ENCODE peak calls at places on chromosomes 13 and 19, in five cellular contexts. W is K562, J is breast epithelium, Z is ovary, Y is IMR-90. C is an unnamed sample.
A peak's percentile ranks its signal among the peaks of the same experiment; 100 is the strongest.

GRCh38 chr19:6534451-6535093 is 3.7 kb downstream of the TNFSF9 start:
- DNase-seq in W (no peak), J (no peak), Z (no peak), Y (no peak), C (no peak)

GRCh38 chr19:29517412-29517811 is 8.4 kb upstream of the VSTM2B start:
- DNase-seq in W (no peak), J (no peak), Z (no peak), Y (no peak), C (no peak)

GRCh38 chr13:99182439-99182838 is 18.2 kb upstream of the UBAC2 start:
- DNase-seq in W (no peak), J (no peak), Z (no peak), Y (no peak), C (no peak)

GRCh38 chr13:87999791-88000190 is 328.6 kb downstream of the SLITRK5 start:
- DNase-seq in W (no peak), J (no peak), Z (no peak), Y (no peak), C (no peak)

GRCh38 chr13:47256618-47257017 is 359.8 kb upstream of the HTR2A start:
- DNase-seq in W (no peak), J (no peak), Z (no peak), Y (peak; percentile 93), C (no peak)

GRCh38 chr13:74203576-74203975 is 69.4 kb upstream of the KLF12 start:
- DNase-seq in W (no peak), J (no peak), Z (no peak), Y (peak; percentile 47), C (no peak)

GRCh38 chr19:15696654-15697194 is 23.8 kb downstream of the CYP4F12 start:
- DNase-seq in W (peak; percentile 18), J (no peak), Z (no peak), Y (no peak), C (no peak)

GRCh38 chr13:40340368-40341085 is 325.9 kb downstream of the FOXO1 start:
- DNase-seq in W (no peak), J (no peak), Z (no peak), Y (no peak), C (peak; percentile 29)

GRCh38 chr13:109698779-109699178 is 87.6 kb downstream of the IRS2 start:
- DNase-seq in W (no peak), J (no peak), Z (no peak), Y (peak; percentile 49), C (no peak)

GRCh38 chr19:57103573-57104277 is 16.1 kb upstream of the USP29 start:
- DNase-seq in W (peak; percentile 63), J (no peak), Z (peak; percentile 76), Y (peak; percentile 47), C (no peak)

GRCh38 chr19:4539697-4540581 is at the start of gene LRG1:
- DNase-seq in W (peak; percentile 91), J (no peak), Z (peak; percentile 84), Y (no peak), C (peak; percentile 96)

GRCh38 chr13:20435616-20436368 is 89.9 kb downstream of the CRYL1 start:
- DNase-seq in W (no peak), J (no peak), Z (no peak), Y (no peak), C (no peak)

GRCh38 chr13:24381539-24382265 is 72.3 kb downstream of the C1QTNF9 start:
- DNase-seq in W (no peak), J (no peak), Z (no peak), Y (peak; percentile 39), C (no peak)

GRCh38 chr13:40982772-40983171 is 36.3 kb downstream of the ELF1 start:
- DNase-seq in W (peak; percentile 74), J (no peak), Z (peak; percentile 37), Y (peak; percentile 52), C (no peak)

GRCh38 chr13:30745917-30746686 is 10.8 kb downstream of the ALOX5AP start:
- DNase-seq in W (no peak), J (no peak), Z (no peak), Y (no peak), C (peak; percentile 54)

GRCh38 chr13:107421951-107422350 is 793.4 kb downstream of the LIG4 start:
- DNase-seq in W (no peak), J (no peak), Z (no peak), Y (peak; percentile 6), C (no peak)

GRCh38 chr19:11554160-11554559 is 4.9 kb downstream of the ELOF1 start:
- DNase-seq in W (no peak), J (no peak), Z (no peak), Y (no peak), C (no peak)

GRCh38 chr19:48638831-48639381 is 1.7 kb upstream of the DBP start:
- DNase-seq in W (peak; percentile 82), J (no peak), Z (peak; percentile 57), Y (no peak), C (peak; percentile 57)

GRCh38 chr19:17530586-17530985 is 19.1 kb downstream of the PGLS start:
- DNase-seq in W (no peak), J (no peak), Z (no peak), Y (no peak), C (no peak)

GRCh38 chr19:13055213-13056051 is 47.2 kb downstream of the LYL1 start:
- DNase-seq in W (no peak), J (peak; percentile 72), Z (peak; percentile 90), Y (peak; percentile 89), C (no peak)

GRCh38 chr13:43664700-43665191 is 122.0 kb downstream of the ENOX1 start:
- DNase-seq in W (no peak), J (no peak), Z (peak; percentile 29), Y (peak; percentile 74), C (no peak)

GRCh38 chr19:2613507-2614295 is 88.8 kb downstream of the GNG7 start:
- DNase-seq in W (peak; percentile 52), J (no peak), Z (no peak), Y (peak; percentile 12), C (no peak)

GRCh38 chr19:40464059-40465024 is 1.2 kb downstream of the BLVRB start:
- DNase-seq in W (peak; percentile 95), J (peak; percentile 86), Z (peak; percentile 92), Y (peak; percentile 88), C (peak; percentile 79)

GRCh38 chr19:4136680-4137088 is 12.8 kb upstream of the MAP2K2 start:
- DNase-seq in W (no peak), J (no peak), Z (no peak), Y (no peak), C (no peak)

GRCh38 chr19:6610934-6611370 is 20.0 kb upstream of the CD70 start:
- DNase-seq in W (no peak), J (no peak), Z (no peak), Y (peak; percentile 49), C (no peak)

GRCh38 chr13:43122706-43123268 is 99.4 kb downstream of the DNAJC15 start:
- DNase-seq in W (no peak), J (no peak), Z (no peak), Y (no peak), C (no peak)

GRCh38 chr13:37595162-37595561 is 3.4 kb downstream of the POSTN start:
- DNase-seq in W (no peak), J (no peak), Z (no peak), Y (peak; percentile 47), C (no peak)

GRCh38 chr13:32023698-32024097 is 7.9 kb upstream of the FRY start:
- DNase-seq in W (no peak), J (no peak), Z (no peak), Y (no peak), C (no peak)

GRCh38 chr13:96181886-96182285 is 92.0 kb downstream of the HS6ST3 start:
- DNase-seq in W (no peak), J (no peak), Z (no peak), Y (no peak), C (no peak)

GRCh38 chr13:96178759-96179158 is 88.9 kb downstream of the HS6ST3 start:
- DNase-seq in W (no peak), J (no peak), Z (no peak), Y (no peak), C (no peak)

DNA sequence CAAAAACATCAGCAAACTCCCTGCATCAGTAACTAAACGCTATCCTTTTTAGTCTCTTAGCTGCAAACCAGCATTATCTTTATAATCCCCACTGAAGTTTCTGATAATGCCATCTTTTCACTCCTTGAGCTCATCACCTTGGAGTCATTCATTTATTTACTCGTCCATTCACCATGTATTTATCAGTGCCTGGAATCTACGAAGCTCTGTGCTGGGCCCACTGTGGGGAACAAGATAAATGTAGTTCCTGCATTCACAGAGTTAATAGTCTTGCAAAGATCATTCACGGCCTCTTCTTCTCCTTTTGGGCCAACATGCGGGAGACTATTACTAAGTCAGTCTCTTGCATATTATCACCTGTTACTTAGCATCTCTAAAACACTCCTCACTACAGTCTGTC is 89.4 kb downstream of the HS6ST3 start:
- DNase-seq in W (no peak), J (no peak), Z (no peak), Y (no peak), C (no peak)
- H3K4me1 ChIP-seq in W (no peaks in the 10 kb centered on the region), J (no peaks in the 10 kb centered on the region), Z (no peaks in the 10 kb centered on the region), Y (no peaks in the 10 kb centered on the region), C (no peaks in the 10 kb centered on the region)

DNA sequence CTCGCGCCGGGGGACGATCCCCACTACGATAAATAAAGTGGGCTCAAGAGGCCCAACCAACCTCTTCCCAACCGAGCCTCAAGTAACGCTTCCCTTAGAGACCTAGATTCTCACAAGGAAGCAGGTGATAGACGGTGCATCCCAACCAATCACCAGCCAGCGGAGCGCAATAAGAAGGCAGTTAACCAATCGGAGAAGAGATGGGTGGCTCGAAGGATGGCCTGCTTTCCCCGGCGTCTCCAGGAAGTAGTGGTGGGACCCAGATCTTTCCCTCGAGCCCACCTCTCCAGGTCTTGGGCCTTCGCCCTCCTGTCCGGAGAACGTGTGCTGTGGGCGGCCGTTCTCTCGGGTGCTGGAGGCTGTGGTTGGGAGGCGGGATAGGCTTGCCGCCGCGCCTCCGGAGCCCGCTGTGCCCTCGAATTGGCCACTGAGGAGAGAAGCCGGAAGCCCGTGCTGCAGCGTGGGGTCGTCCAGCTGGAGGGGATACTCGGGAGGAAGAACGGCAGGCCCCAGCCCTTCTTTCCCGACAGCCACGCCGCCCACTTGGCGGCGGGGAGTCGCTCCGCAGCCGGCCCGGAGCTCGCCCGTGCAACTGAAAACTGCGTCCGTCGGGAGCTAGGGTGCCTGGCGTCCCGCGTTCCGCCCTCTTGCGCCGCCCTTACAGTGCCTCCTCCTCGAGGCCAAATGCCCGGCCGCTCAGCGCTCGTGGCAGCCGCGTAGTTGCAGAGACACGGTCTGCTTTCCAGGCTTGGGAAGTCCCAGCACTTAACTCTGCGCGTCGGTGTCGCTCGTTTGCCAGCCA is at the start of gene RNF6:
- DNase-seq in W (peak; percentile 96), J (peak; percentile 90), Z (peak; percentile 96), Y (peak; percentile 99), C (peak; percentile 96)
- TF ChIP-seq POLR2A in W (peak; percentile 92), J (no peak), Z (peak; percentile 30), Y (peak; percentile 72), C (peak; percentile 78)

DNA sequence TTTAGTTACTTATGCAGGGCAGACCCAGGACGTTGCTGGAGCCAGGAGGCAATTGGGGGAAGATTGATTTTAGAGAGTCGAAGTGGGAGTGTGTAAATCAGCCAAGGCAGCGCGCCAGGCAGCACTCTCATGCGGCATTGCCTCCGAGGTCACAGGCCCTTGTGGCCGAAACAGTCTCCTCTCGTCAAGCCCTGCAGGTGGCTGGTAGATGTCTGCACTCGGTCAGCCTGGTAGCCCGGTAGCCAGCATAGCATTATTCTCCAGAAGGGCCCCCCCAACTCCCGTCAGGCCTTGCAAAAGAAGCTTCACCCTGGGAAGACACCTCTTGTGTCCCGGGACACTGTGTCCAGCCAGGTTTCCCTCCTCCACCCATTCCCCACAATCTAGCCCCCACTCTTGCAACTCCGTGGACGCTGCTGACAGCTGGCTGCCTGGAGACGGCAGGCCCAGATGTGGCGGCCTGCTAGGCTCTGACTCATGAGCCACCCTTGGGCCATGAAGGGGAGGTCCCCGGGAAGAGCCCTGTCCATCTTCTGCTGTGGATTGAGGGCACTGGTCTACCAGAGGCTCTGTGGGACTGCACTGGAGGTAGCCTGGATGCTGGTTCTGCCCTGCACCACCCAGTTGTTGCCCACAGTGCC is 2.6 kb upstream of the PEPD start:
- DNase-seq in W (no peak), J (no peak), Z (peak; percentile 33), Y (no peak), C (peak; percentile 81)
- H3K4me1 ChIP-seq in W (peaks cover 2% of the 10 kb centered on the region), J (peaks cover 4% of the 10 kb centered on the region), Z (peaks cover 3% of the 10 kb centered on the region), Y (peaks cover 2% of the 10 kb centered on the region), C (no peaks in the 10 kb centered on the region)

GRCh38 chr19:34677386-34678084 is at the start of gene ZNF302:
- DNase-seq in W (peak; percentile 27), J (peak; percentile 96), Z (peak; percentile 97), Y (peak; percentile 96), C (peak; percentile 98)
- TF ChIP-seq POLR2A in W (no peak), J (peak; percentile 65), Z (peak; percentile 84), Y (peak; percentile 92), C (peak; percentile 93)

C was measured in right lobe of liver.